ENCODE peak calls at places on chromosomes 2 and 18, in eight cellular contexts. X is cardiac fibroblast, E is Ammon's horn, O is IMR-90, I is HFFc6, Y is G401, U is frontal cortex, C is transverse colon. A is an unnamed sample.

GRCh38 chr2:9055471-9055870 is 52.0 kb upstream of the MBOAT2 start:
- DNase-seq in X (no peak), E (no peak), O (no peak), I (no peak), Y (no peak), U (no peak), C (no peak), A (no peak)

GRCh38 chr18:78531637-78532036 is 448.0 kb upstream of the SALL3 start:
- DNase-seq in X (no peak), E (no peak), O (no peak), I (no peak), Y (no peak), U (no peak), C (no peak), A (no peak)

GRCh38 chr2:11872948-11873269 is 126.5 kb downstream of the LPIN1 start:
- DNase-seq in X (no peak), E (no peak), O (no peak), I (no peak), Y (no peak), U (no peak), C (no peak), A (no peak)

GRCh38 chr2:73700111-73700510 is 37.0 kb downstream of the TPRKB start:
- DNase-seq in X (no peak), E (peak; percentile 45), O (peak; percentile 19), I (no peak), Y (peak; percentile 19), U (no peak), C (peak; percentile 37), A (no peak)

GRCh38 chr18:12904012-12904516 is 20.0 kb upstream of the PTPN2 start:
- DNase-seq in X (peak; percentile 68), E (no peak), O (no peak), I (peak; percentile 15), Y (no peak), U (no peak), C (no peak), A (no peak)

GRCh38 chr2:176068037-176068832 is 15.5 kb downstream of the EVX2 start:
- DNase-seq in X (no peak), E (no peak), O (no peak), I (no peak), Y (no peak), U (no peak), C (no peak), A (no peak)

GRCh38 chr18:13371689-13372404 is 153.3 kb downstream of the LDLRAD4 start:
- DNase-seq in X (no peak), E (no peak), O (no peak), I (no peak), Y (peak; percentile 64), U (no peak), C (peak; percentile 66), A (no peak)

GRCh38 chr2:20064421-20064820 is 13.0 kb upstream of the LAPTM4A start:
- DNase-seq in X (no peak), E (no peak), O (no peak), I (no peak), Y (no peak), U (no peak), C (no peak), A (no peak)

GRCh38 chr18:79001001-79001400 is 21.4 kb downstream of the SALL3 start:
- DNase-seq in X (no peak), E (no peak), O (no peak), I (no peak), Y (no peak), U (no peak), C (no peak), A (no peak)

GRCh38 chr2:42566837-42567251 is 1.6 kb upstream of the MTA3 start:
- DNase-seq in X (no peak), E (no peak), O (no peak), I (no peak), Y (peak; percentile 13), U (no peak), C (no peak), A (no peak)

GRCh38 chr2:239882781-239883180 is 142.4 kb downstream of the NDUFA10 start:
- DNase-seq in X (no peak), E (no peak), O (no peak), I (no peak), Y (no peak), U (no peak), C (no peak), A (no peak)

GRCh38 chr2:18077724-18078123 is 199.3 kb downstream of the KCNS3 start:
- DNase-seq in X (peak; percentile 38), E (no peak), O (peak; percentile 69), I (no peak), Y (no peak), U (no peak), C (no peak), A (no peak)

GRCh38 chr2:102103992-102104871 is 38.3 kb upstream of the IL1R1 start:
- DNase-seq in X (peak; percentile 99), E (no peak), O (peak; percentile 94), I (peak; percentile 86), Y (no peak), U (no peak), C (peak; percentile 70), A (no peak)

GRCh38 chr18:65754121-65754520 is 3.3 kb downstream of the CDH7 start:
- DNase-seq in X (no peak), E (no peak), O (no peak), I (no peak), Y (peak; percentile 88), U (no peak), C (no peak), A (peak; percentile 30)

GRCh38 chr2:207722773-207723424 is 11.5 kb downstream of the CCNYL1 start:
- DNase-seq in X (no peak), E (no peak), O (no peak), I (no peak), Y (no peak), U (no peak), C (no peak), A (no peak)

GRCh38 chr2:164719996-164720941 is 99.0 kb upstream of the GRB14 start:
- DNase-seq in X (peak; percentile 57), E (no peak), O (peak; percentile 14), I (peak; percentile 48), Y (no peak), U (no peak), C (no peak), A (no peak)

GRCh38 chr2:166384774-166385173 is 9.0 kb upstream of the SCN9A start:
- DNase-seq in X (peak; percentile 53), E (no peak), O (peak; percentile 52), I (peak; percentile 45), Y (no peak), U (no peak), C (no peak), A (peak; percentile 35)

GRCh38 chr2:14530506-14530905 is 102.0 kb upstream of the LRATD1 start:
- DNase-seq in X (no peak), E (no peak), O (peak; percentile 63), I (peak; percentile 32), Y (no peak), U (no peak), C (no peak), A (no peak)

GRCh38 chr2:68832161-68832869 is 38.9 kb downstream of the BMP10 start:
- DNase-seq in X (peak; percentile 81), E (peak; percentile 62), O (peak; percentile 78), I (no peak), Y (no peak), U (peak; percentile 35), C (peak; percentile 56), A (no peak)

GRCh38 chr2:65265090-65266045 is 37.7 kb downstream of the ACTR2 start:
- DNase-seq in X (peak; percentile 92), E (peak; percentile 88), O (peak; percentile 91), I (peak; percentile 74), Y (peak; percentile 89), U (peak; percentile 33), C (no peak), A (peak; percentile 91)

GRCh38 chr2:15155959-15156574 is 405.1 kb downstream of the NBAS start:
- DNase-seq in X (no peak), E (no peak), O (no peak), I (no peak), Y (no peak), U (no peak), C (no peak), A (no peak)

GRCh38 chr18:74266161-74266560 is 25.6 kb downstream of the CYB5A start:
- DNase-seq in X (no peak), E (no peak), O (peak; percentile 67), I (no peak), Y (no peak), U (no peak), C (no peak), A (no peak)

GRCh38 chr2:207489251-207489650 is 40.5 kb upstream of the CREB1 start:
- DNase-seq in X (no peak), E (no peak), O (no peak), I (no peak), Y (no peak), U (no peak), C (no peak), A (no peak)

GRCh38 chr2:10790228-10790973 is 22.2 kb downstream of the PDIA6 start:
- DNase-seq in X (no peak), E (no peak), O (no peak), I (no peak), Y (no peak), U (no peak), C (peak; percentile 41), A (no peak)

A was measured in NCI-H1417.